ENCODE peak calls at places on chromosome 6, in six cellular contexts. D is choroid plexus epithelial cell, R is H9, C is astrocyte, W is ovary, I is mesothelial cell of epicardium. M is an unnamed sample.

GRCh38 chr6:141260627-141261015 is 872.1 kb upstream of the GJE1 start:
- DNase-seq in D (no peak), C (no peak), I (no peak), W (no peak), R (no peak), M (no peak)

GRCh38 chr6:7267521-7268091 is 45.4 kb downstream of the SSR1 start:
- DNase-seq in W (no peak), C (peak), D (peak), I (no peak), R (no peak), M (no peak)

GRCh38 chr6:80156204-80156603 is 49.7 kb downstream of the BCKDHB start:
- DNase-seq in I (no peak), D (no peak), C (no peak), R (no peak), W (no peak), M (no peak)

GRCh38 chr6:168301648-168302398 is 17.8 kb downstream of the DACT2 start:
- DNase-seq in I (peak), R (peak), C (no peak), W (no peak), D (peak), M (no peak)

GRCh38 chr6:105179244-105180065 is at the start of gene POPDC3:
- DNase-seq in C (no peak), R (peak), D (peak), I (peak), W (no peak), M (peak)

GRCh38 chr6:68652117-68652536 is 17.0 kb downstream of the ADGRB3 start:
- DNase-seq in W (no peak), D (peak), C (no peak), I (no peak), R (no peak), M (no peak)

GRCh38 chr6:71537717-71538116 is 249.1 kb downstream of the OGFRL1 start:
- DNase-seq in W (no peak), R (no peak), C (peak), D (peak), I (no peak), M (no peak)

GRCh38 chr6:2378891-2379652 is 133.7 kb upstream of the GMDS start:
- DNase-seq in W (no peak), C (peak), D (peak), I (no peak), R (no peak), M (no peak)

GRCh38 chr6:16258709-16259075 is 20.3 kb downstream of the GMPR start:
- DNase-seq in C (no peak), I (no peak), W (no peak), D (no peak), R (no peak), M (no peak)

GRCh38 chr6:119349041-119349340 is 570 bp downstream of the MAN1A1 start:
- DNase-seq in D (no peak), I (peak), C (no peak), R (no peak), W (no peak), M (no peak)

GRCh38 chr6:119348308-119349040 is 1.1 kb downstream of the MAN1A1 start:
- DNase-seq in R (peak), I (peak), W (peak), C (peak), D (peak), M (peak)

GRCh38 chr6:119351005-119351394 is 1.4 kb upstream of the MAN1A1 start:
- DNase-seq in R (no peak), D (peak), W (no peak), I (no peak), C (peak), M (no peak)

GRCh38 chr6:119350202-119351004 is 842 bp upstream of the MAN1A1 start:
- DNase-seq in D (peak), R (no peak), I (no peak), C (peak), W (no peak), M (peak)

DNA sequence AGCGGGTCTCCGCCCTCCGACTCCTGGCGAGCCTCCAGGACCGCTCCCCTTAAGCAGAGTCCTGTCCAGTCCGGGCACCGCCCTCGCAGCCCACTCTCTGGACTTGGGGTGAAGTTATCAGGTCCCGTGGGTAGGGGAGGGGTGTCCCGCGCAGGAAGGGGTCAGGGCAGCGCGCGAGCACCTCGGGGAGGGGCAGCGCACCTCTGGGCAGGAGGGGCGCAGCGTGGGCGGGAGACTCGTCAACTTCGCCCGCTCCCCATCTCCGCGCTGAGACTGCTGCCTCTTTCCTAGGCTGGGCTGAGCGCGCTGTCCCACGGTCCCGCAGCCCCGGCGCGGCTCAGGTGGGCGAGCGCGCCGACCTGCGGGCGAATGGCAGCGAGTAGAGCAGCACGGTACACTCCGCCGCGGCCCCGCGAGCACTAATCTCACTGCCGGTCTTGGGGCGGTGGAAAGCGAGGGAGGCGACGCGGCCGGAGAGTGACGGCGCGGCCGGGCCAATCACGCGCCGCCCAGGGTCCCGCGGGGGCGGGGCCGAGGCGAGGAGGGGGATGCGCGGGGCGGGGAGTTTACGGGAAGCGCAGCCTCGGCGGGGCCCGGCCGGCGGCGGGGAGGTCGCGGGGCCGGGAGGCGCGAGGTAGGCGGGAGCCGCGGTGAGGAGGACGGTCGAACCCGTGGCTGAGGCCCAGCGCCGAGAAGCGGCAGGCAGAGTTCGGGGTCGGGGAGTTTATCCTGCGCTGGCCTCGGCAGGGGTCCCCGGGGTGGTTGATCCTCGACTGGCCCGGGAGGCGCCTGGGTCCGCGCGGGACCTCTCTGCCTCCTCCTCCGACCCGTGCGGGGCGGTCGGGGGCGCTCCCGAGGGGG is at the start of gene MAN1A1:
- DNase-seq in C (peak), R (peak), D (peak), I (peak), W (peak), M (peak)
- TF ChIP-seq CTCF in C (no peak), R (no peak), D (no peak), I (no peak), W (no peak), M (no peak)

DNA sequence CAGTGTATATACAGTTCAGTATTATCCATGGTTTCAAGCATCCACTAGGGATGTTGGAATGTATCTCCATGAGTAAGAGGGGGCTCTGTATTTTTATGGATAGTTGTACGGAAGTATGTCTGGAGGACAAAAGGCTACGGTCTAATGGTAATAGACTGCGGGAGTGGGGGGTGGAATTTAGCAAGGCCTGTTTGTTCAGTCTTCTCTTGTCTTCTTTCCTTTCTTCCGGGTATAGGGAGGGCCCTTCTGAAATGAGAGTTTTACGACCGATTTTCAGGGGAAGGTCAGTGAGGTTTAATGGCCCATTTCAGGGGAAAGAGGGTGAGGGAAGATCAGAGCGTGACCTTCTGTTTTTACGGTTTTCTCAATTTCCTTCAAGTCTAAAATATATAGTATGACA is 90.7 kb downstream of the MAP3K7 start:
- DNase-seq in I (no peak), W (no peak), D (no peak), R (no peak), C (no peak), M (no peak)
- TF ChIP-seq CTCF in I (no peak), W (no peak), D (no peak), R (no peak), C (no peak), M (no peak)

GRCh38 chr6:42230320-42231034 is 12.8 kb upstream of the MRPS10 start:
- DNase-seq in I (no peak), C (no peak), D (peak), W (peak), R (no peak), M (no peak)
- TF ChIP-seq CTCF in I (no peak), C (peak), D (peak), W (no peak), R (peak), M (no peak)

GRCh38 chr6:127566119-127566518 is 10.9 kb upstream of the C6orf58 start:
- DNase-seq in C (no peak), I (no peak), D (no peak), W (no peak), R (no peak), M (no peak)
- TF ChIP-seq CTCF in C (no peak), I (no peak), D (no peak), W (no peak), R (no peak), M (no peak)

GRCh38 chr6:112311950-112312547 is 35.1 kb upstream of the RFPL4B start:
- DNase-seq in C (no peak), I (no peak), D (peak), W (no peak), R (no peak), M (no peak)
- TF ChIP-seq CTCF in C (peak), I (peak), D (peak), W (peak), R (peak), M (peak)

GRCh38 chr6:161922631-161923119 is 648.8 kb upstream of the AGPAT4 start:
- DNase-seq in I (no peak), D (peak), W (no peak), C (peak), R (peak), M (peak)
- TF ChIP-seq CTCF in I (no peak), D (peak), W (no peak), C (peak), R (peak), M (peak)

GRCh38 chr6:77879527-77879926 is 226.7 kb downstream of the MEI4 start:
- DNase-seq in W (no peak), C (no peak), R (no peak), I (no peak), D (peak), M (no peak)
- TF ChIP-seq CTCF in W (no peak), C (no peak), R (no peak), I (no peak), D (no peak), M (no peak)